ENCODE peak calls at places on chromosomes 2 and 18, in ten cellular contexts. C is GM13977; A is astrocyte of the spinal cord; H is amygdala; B is CD8-positive, alpha-beta T cell; W is MV-4-11; Q is NCI-H1694 treated with DMSO at 0.1 percent for 48 hours; G is fibroblast of the conjunctiva; N is islet precursor cell; P is WTC11. D is an unnamed sample.
A peak's percentile ranks its signal among the peaks of the same experiment; 100 is the strongest.

GRCh38 chr2:126792993-126793392 is 105.7 kb upstream of the TEX51 start:
- DNase-seq in A (no peak), W (no peak), G (no peak), H (no peak), Q (no peak), P (no peak), N (peak; percentile 38), C (no peak), B (no peak), D (no peak)

GRCh38 chr2:30266051-30266621 is 34.8 kb downstream of the LBH start:
- DNase-seq in Q (no peak), W (no peak), A (no peak), N (peak; percentile 34), C (no peak), H (no peak), P (no peak), B (peak; percentile 70), G (no peak), D (no peak)

GRCh38 chr2:55460562-55460961 is 40.9 kb upstream of the CCDC88A start:
- DNase-seq in A (no peak), G (peak; percentile 1), N (no peak), Q (no peak), B (no peak), H (no peak), P (no peak), C (no peak), W (no peak), D (no peak)

GRCh38 chr2:33246432-33246831 is 230.0 kb upstream of the RASGRP3 start:
- DNase-seq in H (no peak), B (no peak), A (no peak), G (no peak), C (no peak), P (no peak), W (no peak), Q (no peak), N (no peak), D (no peak)

GRCh38 chr18:80009661-80010550 is 21.5 kb upstream of the TXNL4A start:
- DNase-seq in C (no peak), N (peak; percentile 57), A (peak; percentile 96), Q (no peak), W (no peak), G (peak; percentile 94), P (no peak), B (no peak), H (no peak), D (no peak)

GRCh38 chr2:18987592-18988073 is 370.8 kb downstream of the OSR1 start:
- DNase-seq in G (peak; percentile 82), W (no peak), H (peak; percentile 15), N (no peak), Q (peak; percentile 49), C (no peak), P (no peak), B (no peak), A (peak; percentile 98), D (peak; percentile 19)

GRCh38 chr2:179571721-179572120 is 289.7 kb downstream of the ZNF385B start:
- DNase-seq in Q (no peak), C (no peak), H (no peak), P (no peak), A (no peak), W (no peak), N (peak; percentile 54), G (no peak), B (no peak), D (no peak)

GRCh38 chr2:100228967-100229366 is 86.6 kb upstream of the AFF3 start:
- DNase-seq in G (no peak), H (no peak), N (no peak), Q (no peak), A (no peak), C (no peak), W (no peak), B (no peak), P (no peak), D (no peak)

GRCh38 chr18:8705280-8705940 is at the start of gene MTCL1:
- DNase-seq in C (peak; percentile 81), A (peak; percentile 60), G (no peak), W (no peak), H (peak; percentile 44), N (peak; percentile 71), Q (peak; percentile 13), P (peak; percentile 53), B (no peak), D (no peak)

GRCh38 chr18:59239627-59240026 is 19.7 kb downstream of the GRP start:
- DNase-seq in Q (no peak), P (no peak), C (no peak), A (no peak), W (no peak), H (no peak), N (no peak), G (no peak), B (no peak), D (no peak)

GRCh38 chr2:38515155-38516074 is 87.3 kb downstream of the HNRNPLL start:
- DNase-seq in Q (no peak), N (peak; percentile 78), B (no peak), W (no peak), P (no peak), G (no peak), H (no peak), A (no peak), C (no peak), D (no peak)

GRCh38 chr2:47687856-47688255 is 95.1 kb upstream of the MSH6 start:
- DNase-seq in Q (no peak), W (no peak), N (no peak), C (no peak), P (no peak), A (no peak), H (no peak), B (no peak), G (no peak), D (no peak)

GRCh38 chr2:104793971-104794370 is 59.9 kb upstream of the POU3F3 start:
- DNase-seq in P (no peak), H (no peak), C (no peak), A (peak; percentile 44), G (no peak), B (no peak), Q (no peak), N (no peak), W (no peak), D (no peak)

GRCh38 chr2:40178971-40179370 is 272.9 kb downstream of the SLC8A1 start:
- DNase-seq in B (no peak), G (no peak), Q (no peak), A (no peak), N (no peak), W (peak; percentile 2), P (no peak), H (no peak), C (no peak), D (no peak)

GRCh38 chr18:76345901-76346300 is 149.1 kb downstream of the ZNF516 start:
- DNase-seq in W (no peak), C (no peak), B (no peak), A (no peak), N (no peak), Q (no peak), H (no peak), G (no peak), P (no peak), D (no peak)

GRCh38 chr2:29012211-29012681 is 31.1 kb downstream of the TOGARAM2 start:
- DNase-seq in A (peak; percentile 15), W (peak; percentile 86), Q (no peak), N (no peak), G (no peak), P (no peak), B (peak; percentile 55), H (no peak), C (no peak), D (no peak)

GRCh38 chr18:73060666-73061270 is 193.0 kb upstream of the NETO1 start:
- DNase-seq in P (no peak), B (no peak), H (no peak), A (peak; percentile 63), N (no peak), G (no peak), C (no peak), W (no peak), Q (no peak), D (no peak)

GRCh38 chr2:96325884-96326255 is 753 bp downstream of the ITPRIPL1 start:
- DNase-seq in Q (no peak), P (no peak), A (no peak), C (no peak), B (peak; percentile 61), G (no peak), N (no peak), H (no peak), W (no peak), D (no peak)

GRCh38 chr18:49073431-49073830 is 122.7 kb upstream of the SMAD7 start:
- DNase-seq in N (no peak), H (no peak), C (no peak), P (no peak), G (no peak), W (no peak), A (no peak), Q (no peak), B (no peak), D (no peak)

GRCh38 chr2:203798296-203799157 is 69.0 kb upstream of the CTLA4 start:
- DNase-seq in A (no peak), H (no peak), Q (no peak), W (no peak), C (no peak), G (no peak), N (no peak), B (no peak), P (no peak), D (no peak)

GRCh38 chr2:127142663-127143630 is 36.0 kb upstream of the BIN1 start:
- DNase-seq in G (no peak), W (no peak), H (no peak), P (no peak), A (no peak), B (no peak), C (no peak), Q (no peak), N (peak; percentile 54), D (no peak)

GRCh38 chr2:109141006-109141600 is 12.1 kb downstream of the SH3RF3 start:
- DNase-seq in B (no peak), P (no peak), Q (no peak), W (no peak), A (no peak), H (no peak), N (no peak), G (no peak), C (no peak), D (no peak)

GRCh38 chr2:33442528-33443069 is 33.9 kb upstream of the RASGRP3 start:
- DNase-seq in P (no peak), N (no peak), G (peak; percentile 78), A (no peak), H (peak; percentile 3), Q (no peak), C (no peak), B (no peak), W (no peak), D (no peak)

GRCh38 chr18:79402977-79403722 is 7.4 kb downstream of the NFATC1 start:
- DNase-seq in B (no peak), W (peak; percentile 30), N (peak; percentile 72), G (no peak), Q (no peak), P (no peak), A (no peak), H (peak; percentile 56), C (no peak), D (peak; percentile 49)

GRCh38 chr18:500556-501405 is at the start of gene COLEC12:
- DNase-seq in G (no peak), N (peak; percentile 64), Q (no peak), C (peak; percentile 31), B (no peak), H (no peak), P (peak; percentile 53), A (peak; percentile 21), W (no peak), D (no peak)

D was measured in nucleus accumbens.